ENCODE peak calls at places on chromosomes 6 and 20, in six cellular contexts. One of them, this sample, is unnamed.

GRCh38 chr6:90286884-90287488 is 9.7 kb downstream of the BACH2 start:
- DNase-seq in neuronal stem cell: peak
- DNase-seq in IMR-90: peak
- DNase-seq in H1: peak
- DNase-seq in H9: peak
- DNase-seq in mesenchymal stem cell: peak
- DNase-seq in this sample: peak

GRCh38 chr6:163668061-163668426 is 253.5 kb downstream of the QKI start:
- DNase-seq in H9: no peak
- DNase-seq in neuronal stem cell: no peak
- DNase-seq in IMR-90: no peak
- DNase-seq in H1: no peak
- DNase-seq in mesenchymal stem cell: no peak
- DNase-seq in this sample: no peak

GRCh38 chr20:7736336-7736735 is 203.9 kb downstream of the HAO1 start:
- DNase-seq in mesenchymal stem cell: no peak
- DNase-seq in H9: no peak
- DNase-seq in IMR-90: no peak
- DNase-seq in neuronal stem cell: no peak
- DNase-seq in H1: no peak
- DNase-seq in this sample: no peak

GRCh38 chr6:31574106-31575061 is 981 bp upstream of the TNF start:
- DNase-seq in H1: no peak
- DNase-seq in neuronal stem cell: no peak
- DNase-seq in mesenchymal stem cell: no peak
- DNase-seq in IMR-90: no peak
- DNase-seq in H9: peak
- DNase-seq in this sample: no peak

GRCh38 chr6:138477913-138478539 is 21.3 kb downstream of the NHSL1 start:
- DNase-seq in neuronal stem cell: no peak
- DNase-seq in H1: no peak
- DNase-seq in mesenchymal stem cell: no peak
- DNase-seq in H9: no peak
- DNase-seq in IMR-90: no peak
- DNase-seq in this sample: no peak

GRCh38 chr6:80676386-80676785 is 569.9 kb downstream of the BCKDHB start:
- DNase-seq in IMR-90: peak
- DNase-seq in H9: no peak
- DNase-seq in H1: no peak
- DNase-seq in neuronal stem cell: no peak
- DNase-seq in mesenchymal stem cell: no peak
- DNase-seq in this sample: no peak

GRCh38 chr6:120857422-120857821 is 476.9 kb downstream of the TBC1D32 start:
- DNase-seq in IMR-90: no peak
- DNase-seq in neuronal stem cell: no peak
- DNase-seq in H9: no peak
- DNase-seq in H1: no peak
- DNase-seq in mesenchymal stem cell: no peak
- DNase-seq in this sample: no peak

GRCh38 chr6:157456524-157456829 is 75.5 kb downstream of the ZDHHC14 start:
- DNase-seq in H1: no peak
- DNase-seq in neuronal stem cell: no peak
- DNase-seq in IMR-90: no peak
- DNase-seq in H9: no peak
- DNase-seq in mesenchymal stem cell: no peak
- DNase-seq in this sample: peak

GRCh38 chr6:52454556-52454955 is 34.4 kb downstream of the EFHC1 start:
- DNase-seq in IMR-90: peak
- DNase-seq in mesenchymal stem cell: no peak
- DNase-seq in H1: no peak
- DNase-seq in neuronal stem cell: no peak
- DNase-seq in H9: no peak
- DNase-seq in this sample: no peak

GRCh38 chr20:11509776-11510175 is 407.9 kb upstream of the BTBD3 start:
- DNase-seq in neuronal stem cell: no peak
- DNase-seq in IMR-90: no peak
- DNase-seq in H9: no peak
- DNase-seq in mesenchymal stem cell: no peak
- DNase-seq in H1: no peak
- DNase-seq in this sample: no peak

GRCh38 chr20:47578543-47578942 is 76.9 kb downstream of the NCOA3 start:
- DNase-seq in H9: no peak
- DNase-seq in H1: no peak
- DNase-seq in IMR-90: no peak
- DNase-seq in neuronal stem cell: no peak
- DNase-seq in mesenchymal stem cell: no peak
- DNase-seq in this sample: no peak

GRCh38 chr6:17601389-17601703 is 1.2 kb downstream of the FAM8A1 start:
- DNase-seq in neuronal stem cell: no peak
- DNase-seq in H1: no peak
- DNase-seq in IMR-90: peak
- DNase-seq in mesenchymal stem cell: no peak
- DNase-seq in H9: no peak
- DNase-seq in this sample: no peak

GRCh38 chr6:12751694-12752304 is 35.2 kb downstream of the PHACTR1 start:
- DNase-seq in mesenchymal stem cell: peak
- DNase-seq in H1: peak
- DNase-seq in neuronal stem cell: peak
- DNase-seq in H9: peak
- DNase-seq in IMR-90: peak
- DNase-seq in this sample: peak

DNA sequence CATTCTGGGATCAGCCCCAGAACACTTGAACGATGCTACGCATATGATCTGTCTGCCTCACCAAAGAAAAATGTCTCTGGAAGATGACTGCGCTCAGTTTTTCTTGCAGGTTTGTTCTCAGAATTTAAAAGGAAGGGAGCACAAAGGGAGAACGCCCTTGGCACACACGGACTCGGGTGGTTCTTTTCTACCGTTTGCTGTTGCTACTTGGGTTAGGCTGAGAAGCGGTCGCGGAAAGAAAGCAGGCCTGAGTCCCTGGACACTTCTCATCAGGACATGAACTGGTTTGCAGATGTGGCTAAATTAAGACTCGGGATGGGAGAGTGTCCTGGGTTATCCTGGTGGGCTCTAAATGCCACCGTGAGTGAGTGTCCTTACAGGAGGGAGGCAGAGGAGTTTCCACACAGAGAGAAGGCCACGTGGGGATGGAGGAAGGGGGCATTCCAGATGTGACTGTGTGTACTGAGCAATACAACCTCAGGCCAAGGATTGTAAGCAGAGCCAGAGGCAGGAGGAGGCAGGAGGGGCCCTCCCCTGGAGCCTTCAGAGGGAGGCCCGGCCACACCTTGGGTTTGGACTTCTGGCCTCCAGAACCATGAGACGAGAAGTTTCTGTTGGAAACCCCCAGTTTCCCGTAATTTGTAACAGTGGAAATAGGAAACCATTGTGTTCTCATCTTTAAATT is 9.5 kb upstream of the KIF25 start:
- DNase-seq in H1: peak
- DNase-seq in IMR-90: no peak
- DNase-seq in neuronal stem cell: no peak
- DNase-seq in mesenchymal stem cell: no peak
- DNase-seq in H9: no peak
- DNase-seq in this sample: no peak
- H2BK5ac ChIP-seq in H1: no peak
- H2BK5ac ChIP-seq in IMR-90: no peak
- H2BK5ac ChIP-seq in neuronal stem cell: no peak
- H2BK5ac ChIP-seq in mesenchymal stem cell: no peak
- H2BK5ac ChIP-seq in H9: no peak
- H2BK5ac ChIP-seq in this sample: no peak

GRCh38 chr6:3413612-3414011 is 43.2 kb downstream of the SLC22A23 start:
- DNase-seq in mesenchymal stem cell: no peak
- DNase-seq in H1: no peak
- DNase-seq in IMR-90: no peak
- DNase-seq in H9: no peak
- DNase-seq in neuronal stem cell: no peak
- DNase-seq in this sample: no peak
- H4K91ac ChIP-seq in mesenchymal stem cell: no peak
- H4K91ac ChIP-seq in H1: no peak
- H4K91ac ChIP-seq in IMR-90: no peak
- H4K91ac ChIP-seq in H9: no peak
- H4K91ac ChIP-seq in neuronal stem cell: no peak
- H4K91ac ChIP-seq in this sample: no peak

DNA sequence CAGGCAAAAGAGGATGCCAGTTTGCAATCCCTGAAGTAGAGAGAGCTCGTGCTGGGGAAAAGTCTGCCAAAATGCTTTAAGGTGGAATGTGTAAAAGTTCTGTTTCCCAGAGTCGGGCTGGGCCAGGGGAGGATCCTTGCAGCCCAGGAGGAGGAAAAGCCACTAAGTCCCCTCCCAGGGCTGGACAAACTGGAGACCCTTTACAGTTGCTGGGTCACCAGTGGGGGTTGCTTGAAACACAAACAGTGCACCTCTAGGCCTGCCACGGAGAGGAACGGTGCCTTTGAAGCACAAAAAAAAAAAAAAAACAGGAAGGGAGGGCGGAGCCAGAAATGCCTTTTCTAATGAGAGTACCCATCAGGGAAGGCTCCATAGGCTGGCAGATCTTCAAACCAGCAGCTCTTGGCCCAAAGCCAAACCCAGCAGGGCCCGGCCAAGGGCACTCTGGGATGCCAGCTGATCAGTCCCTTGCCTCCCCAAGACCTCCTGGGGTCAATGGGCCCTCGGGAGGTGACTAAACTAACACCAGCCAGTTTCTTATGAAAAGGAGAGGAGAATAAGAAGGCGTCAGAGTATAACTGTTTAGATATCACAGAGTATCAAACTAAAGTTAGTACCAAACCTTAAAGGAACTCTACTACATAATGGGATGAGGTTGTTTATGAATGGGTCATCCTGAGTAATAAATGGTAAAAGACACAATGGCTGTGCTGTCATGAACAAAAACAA is 23.7 kb downstream of the HLA-A start:
- DNase-seq in mesenchymal stem cell: peak
- DNase-seq in neuronal stem cell: no peak
- DNase-seq in IMR-90: peak
- DNase-seq in H9: peak
- DNase-seq in H1: no peak
- DNase-seq in this sample: no peak
- H2BK5ac ChIP-seq in mesenchymal stem cell: peak
- H2BK5ac ChIP-seq in neuronal stem cell: no peak
- H2BK5ac ChIP-seq in IMR-90: peak
- H2BK5ac ChIP-seq in H9: no peak
- H2BK5ac ChIP-seq in H1: peak
- H2BK5ac ChIP-seq in this sample: peak

DNA sequence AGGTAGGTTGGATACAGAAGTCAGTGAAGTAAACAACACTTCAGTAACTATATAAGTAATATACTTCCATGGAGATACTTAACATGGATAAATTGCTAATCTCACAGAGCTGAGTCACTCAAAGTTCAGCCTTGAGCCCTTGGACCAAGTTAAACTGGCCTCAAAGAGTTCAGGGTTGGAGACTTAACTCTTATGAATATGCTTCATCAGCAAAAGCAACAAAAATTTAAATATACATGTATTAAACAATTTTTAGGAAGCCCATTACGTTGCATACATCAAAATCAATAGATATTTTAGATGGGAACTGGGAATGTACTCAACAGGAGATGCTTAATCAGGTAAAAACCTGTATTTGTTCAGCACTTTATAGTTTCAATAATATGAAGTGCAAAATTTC is 12.2 kb downstream of the MTCL3 start:
- DNase-seq in H9: no peak
- DNase-seq in mesenchymal stem cell: no peak
- DNase-seq in H1: no peak
- DNase-seq in IMR-90: no peak
- DNase-seq in neuronal stem cell: no peak
- DNase-seq in this sample: no peak
- H4K91ac ChIP-seq in H9: no peak
- H4K91ac ChIP-seq in mesenchymal stem cell: no peak
- H4K91ac ChIP-seq in H1: no peak
- H4K91ac ChIP-seq in IMR-90: no peak
- H4K91ac ChIP-seq in neuronal stem cell: no peak
- H4K91ac ChIP-seq in this sample: no peak

GRCh38 chr6:14824835-14825223 is 421.0 kb upstream of the JARID2 start:
- DNase-seq in H1: no peak
- DNase-seq in IMR-90: no peak
- DNase-seq in H9: no peak
- DNase-seq in mesenchymal stem cell: no peak
- DNase-seq in neuronal stem cell: no peak
- DNase-seq in this sample: no peak

GRCh38 chr6:14824060-14824834 is 421.6 kb upstream of the JARID2 start:
- DNase-seq in mesenchymal stem cell: no peak
- DNase-seq in H1: no peak
- DNase-seq in neuronal stem cell: no peak
- DNase-seq in IMR-90: no peak
- DNase-seq in H9: no peak
- DNase-seq in this sample: no peak

GRCh38 chr6:14819840-14820420 is 425.9 kb upstream of the JARID2 start:
- DNase-seq in H9: no peak
- DNase-seq in H1: no peak
- DNase-seq in IMR-90: no peak
- DNase-seq in neuronal stem cell: no peak
- DNase-seq in mesenchymal stem cell: no peak
- DNase-seq in this sample: no peak

GRCh38 chr6:14822689-14823088 is 423.2 kb upstream of the JARID2 start:
- DNase-seq in neuronal stem cell: no peak
- DNase-seq in mesenchymal stem cell: no peak
- DNase-seq in H9: no peak
- DNase-seq in IMR-90: peak
- DNase-seq in H1: no peak
- DNase-seq in this sample: no peak

GRCh38 chr6:14822012-14822553 is 423.8 kb upstream of the JARID2 start:
- DNase-seq in H1: no peak
- DNase-seq in H9: no peak
- DNase-seq in mesenchymal stem cell: no peak
- DNase-seq in IMR-90: no peak
- DNase-seq in neuronal stem cell: no peak
- DNase-seq in this sample: no peak
- H2BK5ac ChIP-seq in H1: peak
- H2BK5ac ChIP-seq in H9: no peak
- H2BK5ac ChIP-seq in mesenchymal stem cell: no peak
- H2BK5ac ChIP-seq in IMR-90: no peak
- H2BK5ac ChIP-seq in neuronal stem cell: no peak
- H2BK5ac ChIP-seq in this sample: no peak

GRCh38 chr20:13770141-13770540 is 14.6 kb downstream of the ESF1 start:
- DNase-seq in H9: no peak
- DNase-seq in mesenchymal stem cell: no peak
- DNase-seq in IMR-90: no peak
- DNase-seq in H1: no peak
- DNase-seq in neuronal stem cell: no peak
- DNase-seq in this sample: peak
- H4K91ac ChIP-seq in H9: no peak
- H4K91ac ChIP-seq in mesenchymal stem cell: no peak
- H4K91ac ChIP-seq in IMR-90: no peak
- H4K91ac ChIP-seq in H1: no peak
- H4K91ac ChIP-seq in neuronal stem cell: no peak
- H4K91ac ChIP-seq in this sample: no peak

DNA sequence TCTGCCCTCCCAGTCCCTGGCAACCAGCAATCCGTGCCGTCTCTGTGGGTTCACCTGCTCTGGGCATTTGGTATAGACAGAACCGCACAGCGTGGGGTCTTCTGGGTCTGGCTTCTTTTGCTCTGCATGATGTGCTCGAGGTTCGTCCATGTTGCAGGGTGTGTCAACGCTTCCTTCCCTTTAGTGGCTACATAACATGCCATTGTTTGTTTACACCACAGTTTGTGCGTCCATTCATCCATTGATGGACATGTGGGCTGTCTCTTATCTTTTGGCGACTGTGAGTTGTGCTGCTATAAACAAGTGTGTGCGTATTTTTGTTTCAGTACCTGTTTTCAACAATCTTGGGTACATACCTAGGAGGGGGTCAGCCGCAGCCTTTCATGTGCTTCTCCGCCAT is 149.5 kb upstream of the RPS6KA2 start:
- DNase-seq in neuronal stem cell: no peak
- DNase-seq in mesenchymal stem cell: no peak
- DNase-seq in H9: no peak
- DNase-seq in IMR-90: no peak
- DNase-seq in H1: peak
- DNase-seq in this sample: no peak
- H2BK5ac ChIP-seq in neuronal stem cell: no peak
- H2BK5ac ChIP-seq in mesenchymal stem cell: no peak
- H2BK5ac ChIP-seq in H9: no peak
- H2BK5ac ChIP-seq in IMR-90: no peak
- H2BK5ac ChIP-seq in H1: no peak
- H2BK5ac ChIP-seq in this sample: no peak